ENCODE peak calls at places on chromosomes 3 and 15, in four cellular contexts. W, U, V and O are unnamed samples.

GRCh38 chr3:40044487-40044886 is 235.1 kb downstream of the MYRIP start:
- DNase-seq in W (no peak), U (no peak), V (no peak), O (no peak)

GRCh38 chr3:174158674-174159073 is 700.5 kb upstream of the NAALADL2 start:
- DNase-seq in W (no peak), U (no peak), V (no peak), O (no peak)

GRCh38 chr3:81195483-81195882 is 566.0 kb downstream of the GBE1 start:
- DNase-seq in W (no peak), U (no peak), V (no peak), O (no peak)

GRCh38 chr3:45499529-45499928 is 95.0 kb upstream of the LIMD1 start:
- DNase-seq in W (peak), U (peak), V (peak), O (no peak)

GRCh38 chr3:124669470-124669869 is 60.8 kb upstream of the UMPS start:
- DNase-seq in W (no peak), U (no peak), V (no peak), O (no peak)

GRCh38 chr3:138781012-138781470 is 53.7 kb downstream of the PIK3CB start:
- DNase-seq in W (no peak), U (no peak), V (no peak), O (no peak)

GRCh38 chr15:75904241-75904631 is 558 bp downstream of the FBXO22 start:
- DNase-seq in W (peak), U (peak), V (no peak), O (no peak)

GRCh38 chr3:12287727-12288465 is 974 bp upstream of the PPARG start:
- DNase-seq in W (no peak), U (no peak), V (no peak), O (no peak)

GRCh38 chr3:50248387-50248786 is 12.4 kb downstream of the GNAI2 start:
- DNase-seq in W (no peak), U (no peak), V (no peak), O (no peak)

GRCh38 chr3:64345351-64345750 is 120.1 kb upstream of the PRICKLE2 start:
- DNase-seq in W (no peak), U (no peak), V (no peak), O (no peak)

GRCh38 chr3:16761576-16761975 is 123.2 kb upstream of the PLCL2 start:
- DNase-seq in W (no peak), U (no peak), V (no peak), O (no peak)

GRCh38 chr3:143421556-143421955 is 302.0 kb downstream of the CHST2 start:
- DNase-seq in W (no peak), U (no peak), V (no peak), O (no peak)

GRCh38 chr3:13483988-13484695 is 4.0 kb downstream of the HDAC11 start:
- DNase-seq in W (no peak), U (no peak), V (no peak), O (no peak)

GRCh38 chr3:152375546-152375945 is 106.8 kb downstream of the MBNL1 start:
- DNase-seq in W (peak), U (no peak), V (no peak), O (no peak)

GRCh38 chr15:68278345-68279217 is 1.0 kb downstream of the FEM1B start:
- DNase-seq in W (peak), U (peak), V (no peak), O (no peak)

GRCh38 chr15:89566141-89566540 is 9.1 kb upstream of the TICRR start:
- DNase-seq in W (no peak), U (no peak), V (no peak), O (no peak)

GRCh38 chr15:72784233-72784876 is 797 bp upstream of the ADPGK start:
- DNase-seq in W (peak), U (peak), V (peak), O (peak)

GRCh38 chr15:70608156-70608555 is 155.2 kb downstream of the UACA start:
- DNase-seq in W (no peak), U (no peak), V (no peak), O (no peak)

DNA sequence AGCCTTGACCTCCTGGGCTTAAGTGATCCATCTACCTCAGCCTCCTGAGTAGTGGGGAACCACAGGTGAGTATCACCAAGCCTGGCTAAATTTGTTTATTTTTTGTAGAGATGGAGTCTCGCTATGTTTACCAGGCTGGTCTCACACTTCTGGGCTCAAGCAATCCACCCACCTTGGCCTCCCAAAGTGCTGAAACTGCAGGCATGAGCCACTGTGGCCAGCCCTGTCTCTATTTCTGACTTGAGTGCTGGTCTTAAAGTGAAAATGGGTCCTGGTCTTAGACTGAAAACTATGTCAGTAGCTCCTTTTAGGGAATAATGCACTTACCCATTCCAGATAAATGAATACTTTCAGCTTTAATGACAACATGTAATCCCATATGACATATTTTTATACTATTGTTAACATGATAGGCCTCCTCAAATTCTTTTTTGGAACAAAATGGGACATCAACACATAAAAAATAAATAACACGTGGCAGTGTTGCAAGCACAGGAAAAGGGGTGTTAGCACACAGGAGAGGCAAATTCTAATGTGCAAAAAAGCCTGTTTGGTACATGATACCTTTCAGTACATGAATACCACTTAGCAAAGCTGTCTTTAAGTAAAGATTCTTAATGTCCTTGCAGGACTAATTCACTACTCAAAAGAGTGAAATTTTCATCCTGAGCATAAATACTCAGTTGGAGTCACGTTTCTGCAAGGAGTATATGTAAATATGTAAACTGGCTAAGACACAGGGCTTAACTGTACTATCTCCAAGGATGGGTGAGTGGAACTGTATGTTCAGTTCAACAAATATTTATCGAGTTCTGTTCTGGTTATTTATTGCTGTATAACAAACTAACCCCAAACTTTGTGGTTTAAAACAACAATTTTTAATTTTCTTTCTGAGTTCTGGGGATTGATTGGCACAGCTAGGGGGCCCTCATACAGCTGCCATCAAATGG is 194.7 kb downstream of the NR1D2 start:
- DNase-seq in W (no peak), U (no peak), V (no peak), O (no peak)
- TF ChIP-seq TCF7L2 in W (no peak), U (no peak), V (no peak), O (no peak)

DNA sequence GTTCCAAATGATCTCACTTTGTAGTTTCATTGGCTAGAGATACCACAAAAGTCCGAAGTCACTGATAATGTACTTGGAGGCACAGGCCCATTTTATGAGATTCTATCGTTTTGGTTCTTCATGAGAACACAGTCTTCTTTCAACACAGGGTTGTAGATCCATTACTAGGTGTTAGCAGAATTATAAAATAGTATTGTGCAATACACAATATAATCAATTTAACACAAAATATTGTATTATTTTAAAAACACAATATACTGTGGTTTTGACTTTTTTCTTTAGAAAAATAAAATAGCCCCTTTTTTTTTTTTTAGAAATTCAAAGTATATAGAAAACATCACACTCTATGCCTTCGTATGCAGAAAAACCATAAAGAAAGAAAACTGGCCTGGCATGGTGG is 138.6 kb upstream of the TSC22D2 start:
- DNase-seq in W (no peak), U (no peak), V (no peak), O (no peak)
- TF ChIP-seq POLR2AphosphoS5 in W (no peak), U (no peak), V (no peak), O (no peak)

GRCh38 chr3:118557513-118557912 is 477.1 kb downstream of the IGSF11 start:
- DNase-seq in W (no peak), U (peak), V (no peak), O (no peak)

GRCh38 chr3:118550556-118550955 is 484.1 kb downstream of the IGSF11 start:
- DNase-seq in W (no peak), U (no peak), V (no peak), O (no peak)

GRCh38 chr3:118550122-118550521 is 484.5 kb downstream of the IGSF11 start:
- DNase-seq in W (no peak), U (no peak), V (no peak), O (no peak)

GRCh38 chr3:118556983-118557382 is 477.7 kb downstream of the IGSF11 start:
- DNase-seq in W (no peak), U (no peak), V (no peak), O (no peak)

DNA sequence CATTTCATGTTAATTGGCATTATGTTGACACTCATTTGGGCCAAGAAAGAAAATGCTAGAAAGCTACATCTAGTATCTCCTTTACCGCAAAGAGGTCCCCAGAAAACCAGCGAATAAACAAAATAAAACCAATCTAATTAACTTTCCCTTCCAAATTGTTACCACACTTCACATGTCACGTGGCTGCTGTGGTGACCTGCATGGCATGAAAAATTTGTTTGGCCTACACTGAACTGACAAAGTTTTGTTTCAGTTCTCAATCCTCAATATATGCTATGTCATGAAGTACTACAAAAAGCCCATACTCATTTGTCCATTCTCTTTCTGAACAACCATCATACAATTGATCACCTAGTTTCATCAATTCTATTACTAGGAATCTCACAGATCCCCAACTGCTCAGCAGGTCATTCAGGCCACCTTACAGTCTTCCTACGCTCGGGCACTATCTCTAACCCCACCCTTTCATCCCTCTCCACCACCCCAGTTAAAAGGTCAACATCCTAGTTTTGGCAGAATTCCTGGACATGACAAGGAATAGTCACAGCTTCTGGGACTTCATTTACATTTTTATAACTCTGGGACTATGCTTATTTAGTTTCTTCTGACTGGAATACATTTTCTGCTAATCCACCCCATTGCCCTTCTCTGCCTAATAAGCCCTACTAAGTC is 480.4 kb downstream of the IGSF11 start:
- DNase-seq in W (no peak), U (no peak), V (no peak), O (no peak)
- TF ChIP-seq TCF7L2 in W (no peak), U (no peak), V (no peak), O (no peak)

GRCh38 chr15:92938387-92938786 is 38.3 kb downstream of the CHD2 start:
- DNase-seq in W (no peak), U (no peak), V (no peak), O (no peak)
- TF ChIP-seq POLR2AphosphoS5 in W (no peak), U (no peak), V (no peak), O (no peak)

DNA sequence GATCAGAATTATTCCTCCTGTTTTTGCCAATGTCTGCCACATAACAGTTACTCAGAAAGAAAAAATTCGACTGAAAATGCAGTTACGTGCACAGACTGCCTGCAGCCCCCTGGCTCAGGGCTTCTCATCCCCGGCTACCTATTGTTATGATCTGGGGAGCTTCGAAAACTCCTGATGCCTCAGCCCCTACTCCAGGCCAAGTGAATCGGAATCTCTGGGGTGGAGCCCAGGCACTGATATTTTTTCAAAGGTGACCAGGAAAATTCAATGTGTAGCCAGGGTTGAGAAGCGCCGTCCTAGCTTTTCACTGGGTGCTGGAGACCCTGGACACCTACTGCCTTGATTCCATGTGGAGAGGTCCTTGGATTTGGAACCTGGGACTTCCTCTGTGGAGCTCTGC is 8.5 kb downstream of the ADAMTS17 start:
- DNase-seq in W (no peak), U (no peak), V (no peak), O (no peak)
- TF ChIP-seq TCF7L2 in W (no peak), U (no peak), V (no peak), O (no peak)

DNA sequence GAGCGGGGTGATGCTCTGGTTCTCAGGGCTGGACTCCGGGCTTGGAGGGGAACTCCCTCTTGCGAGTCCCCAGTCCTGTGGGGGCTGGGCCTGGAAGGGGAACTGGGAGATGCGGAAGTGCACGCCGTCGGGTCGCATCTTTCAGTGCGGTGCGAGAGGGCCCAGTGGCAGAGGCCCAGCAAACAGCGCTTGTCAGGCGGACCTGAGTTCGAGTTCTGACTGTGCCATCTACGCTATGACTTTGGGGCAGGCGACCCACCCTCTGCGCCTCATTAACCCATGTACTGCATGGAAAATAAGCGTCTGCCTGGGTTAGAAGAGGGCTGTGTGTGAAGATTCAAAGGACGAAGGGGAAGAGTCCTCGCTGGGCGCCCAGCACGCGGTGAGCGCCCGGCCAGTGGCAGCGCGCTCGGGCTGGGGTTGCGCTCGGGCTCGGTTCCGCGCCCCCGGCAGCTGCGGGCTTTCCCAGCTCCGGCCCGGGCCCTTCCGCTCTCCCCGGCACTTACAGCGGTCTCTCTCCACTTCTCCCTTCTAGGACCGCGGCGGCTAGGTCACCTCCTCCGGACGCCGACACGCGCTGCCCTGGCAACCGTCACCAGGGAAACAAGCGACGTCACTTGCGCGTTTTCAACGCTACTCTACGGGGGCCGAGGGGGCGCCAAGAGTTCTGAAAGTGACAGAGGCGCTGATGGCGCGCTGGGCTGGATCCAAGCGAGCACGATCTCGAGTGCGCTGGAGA is at the start of gene CCDC13:
- DNase-seq in W (peak), U (no peak), V (no peak), O (no peak)
- TF ChIP-seq POLR2AphosphoS5 in W (no peak), U (no peak), V (no peak), O (no peak)

GRCh38 chr3:53846134-53846850 is at the start of the genes CHDH and IL17RB:
- DNase-seq in W (peak), U (peak), V (peak), O (no peak)
- TF ChIP-seq TCF7L2 in W (no peak), U (no peak), V (peak), O (peak)

GRCh38 chr3:29331830-29332637 is 51.2 kb downstream of the RBMS3 start:
- DNase-seq in W (no peak), U (no peak), V (no peak), O (no peak)
- TF ChIP-seq POLR2AphosphoS5 in W (no peak), U (no peak), V (no peak), O (no peak)